ENCODE peak calls at places on chromosomes 5 and 9, in four cellular contexts. Z is HepG2, T is K562, C is endothelial cell of umbilical vein. V is an unnamed sample.

GRCh38 chr5:30968971-30969370 is 224.5 kb upstream of the CDH6 start:
- DNase-seq in T (no peak), C (no peak), Z (no peak), V (no peak)

GRCh38 chr5:112995764-112996618 is 19.4 kb downstream of the DCP2 start:
- DNase-seq in C (peak; percentile 78), Z (peak; percentile 50), T (peak; percentile 49), V (no peak)

GRCh38 chr9:136231478-136232297 is 13.9 kb downstream of the QSOX2 start:
- DNase-seq in T (peak; percentile 62), Z (no peak), C (no peak), V (no peak)

GRCh38 chr5:78331523-78332080 is 28.8 kb upstream of the SCAMP1 start:
- DNase-seq in Z (peak; percentile 51), T (no peak), C (no peak), V (no peak)

GRCh38 chr9:21316860-21317259 is 11.7 kb upstream of the IFNA5 start:
- DNase-seq in C (no peak), Z (peak; percentile 4), T (no peak), V (no peak)

GRCh38 chr9:127397722-127398647 is 1.0 kb downstream of the SLC2A8 start:
- DNase-seq in C (peak; percentile 68), Z (peak; percentile 36), T (peak; percentile 47), V (no peak)

GRCh38 chr9:75167281-75167680 is 79.0 kb downstream of the OSTF1 start:
- DNase-seq in T (no peak), Z (no peak), C (peak; percentile 69), V (no peak)

GRCh38 chr9:30758726-30759446 is 1625.6 kb upstream of the ACO1 start:
- DNase-seq in T (no peak), Z (no peak), C (no peak), V (no peak)

GRCh38 chr9:117734523-117735314 is 30.5 kb downstream of the TLR4 start:
- DNase-seq in Z (no peak), T (no peak), C (no peak), V (no peak)

GRCh38 chr9:125785187-125785840 is 38.1 kb downstream of the PBX3 start:
- DNase-seq in C (peak; percentile 77), T (no peak), Z (peak; percentile 17), V (no peak)

GRCh38 chr5:81234299-81234698 is 1.2 kb downstream of the CKMT2 start:
- DNase-seq in Z (no peak), C (no peak), T (no peak), V (no peak)

GRCh38 chr9:107237873-107238272 is 45.2 kb upstream of the RAD23B start:
- DNase-seq in T (no peak), C (no peak), Z (no peak), V (no peak)

GRCh38 chr9:135183538-135184153 is 96.2 kb downstream of the OLFM1 start:
- DNase-seq in T (no peak), C (no peak), Z (no peak), V (no peak)

GRCh38 chr9:88531920-88532319 is 3.1 kb upstream of the NXNL2 start:
- DNase-seq in Z (no peak), T (no peak), C (peak; percentile 7), V (no peak)

GRCh38 chr9:131012023-131012334 is 3.0 kb downstream of the LAMC3 start:
- DNase-seq in C (no peak), T (no peak), Z (peak; percentile 54), V (no peak)

GRCh38 chr5:30607301-30607700 is 586.2 kb upstream of the CDH6 start:
- DNase-seq in Z (peak; percentile 45), C (no peak), T (no peak), V (no peak)

GRCh38 chr5:92552206-92553160 is 1028.5 kb downstream of the NR2F1-AS1 start:
- DNase-seq in Z (peak; percentile 57), C (peak; percentile 82), T (no peak), V (no peak)

GRCh38 chr5:134438641-134439621 is 27.2 kb upstream of the CDKN2AIPNL start:
- DNase-seq in C (no peak), Z (peak; percentile 26), T (no peak), V (no peak)

GRCh38 chr9:89754223-89754622 is 149.4 kb downstream of the GADD45G start:
- DNase-seq in Z (no peak), C (no peak), T (no peak), V (no peak)

GRCh38 chr5:59832577-59833301 is 60.8 kb downstream of the PDE4D start:
- DNase-seq in Z (no peak), C (no peak), T (no peak), V (no peak)

GRCh38 chr9:7315746-7316457 is 483.7 kb downstream of the DMAC1 start:
- DNase-seq in C (no peak), T (no peak), Z (no peak), V (no peak)

GRCh38 chr9:37034320-37034937 is 361 bp upstream of the PAX5 start:
- DNase-seq in T (no peak), Z (no peak), C (no peak), V (no peak)

GRCh38 chr5:143051244-143052058 is 281.3 kb downstream of the ARHGAP26 start:
- DNase-seq in T (no peak), C (no peak), Z (peak; percentile 78), V (no peak)

GRCh38 chr5:135139397-135140134 is 105.5 kb upstream of the PITX1 start:
- DNase-seq in C (no peak), T (peak; percentile 62), Z (peak; percentile 45), V (no peak)

GRCh38 chr5:39064450-39064849 is 9.7 kb downstream of the RICTOR start:
- DNase-seq in C (no peak), T (no peak), Z (no peak), V (no peak)

GRCh38 chr5:68656936-68657857 is 436.6 kb upstream of the SLC30A5 start:
- DNase-seq in C (no peak), Z (no peak), T (no peak), V (no peak)

GRCh38 chr9:124452326-124452725 is 2.1 kb downstream of the ADGRD2 start:
- DNase-seq in Z (no peak), C (no peak), T (peak; percentile 33), V (no peak)

GRCh38 chr5:40390286-40391253 is 289.1 kb upstream of the PTGER4 start:
- DNase-seq in Z (no peak), C (no peak), T (no peak), V (no peak)
- H2AFZ ChIP-seq in Z (no peak overlapping the region), C (no peak overlapping the region), T (no peak overlapping the region), V (no peak overlapping the region)

DNA sequence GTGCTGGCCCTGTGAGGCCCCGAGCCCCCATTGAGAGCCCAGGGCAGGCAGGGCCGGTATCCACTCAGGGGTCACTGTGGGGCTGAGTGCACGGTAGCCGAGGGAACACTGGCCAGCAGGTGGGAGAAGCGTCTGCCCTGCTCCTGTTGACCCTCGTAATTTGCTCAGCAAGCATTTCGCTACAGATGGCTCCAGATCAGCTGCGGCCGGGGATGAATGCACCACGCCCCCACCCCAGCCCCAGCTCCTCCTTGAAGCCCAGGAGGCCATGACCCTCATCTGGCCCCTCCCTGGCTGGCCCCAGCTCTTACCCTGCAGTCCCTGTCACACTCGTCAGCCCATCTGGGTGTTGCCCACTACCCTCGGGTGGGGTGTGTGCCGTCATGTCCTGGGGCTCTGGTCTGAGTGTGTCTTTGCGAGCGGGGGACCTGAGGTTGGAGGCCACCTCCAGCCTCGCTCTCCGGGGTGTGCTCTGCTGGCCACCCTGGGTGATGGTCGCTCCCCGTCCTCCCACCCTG is 6.1 kb upstream of the NRARP start:
- DNase-seq in C (no peak), T (peak; percentile 72), Z (no peak), V (no peak)
- TF ChIP-seq MYC in C (no peak), T (no peak), Z (no peak), V (no peak)

GRCh38 chr5:4206127-4206526 is 610.5 kb downstream of the IRX1 start:
- DNase-seq in C (no peak), Z (no peak), T (no peak), V (no peak)
- H2AFZ ChIP-seq in C (no peak overlapping the region), Z (no peak overlapping the region), T (no peak overlapping the region), V (no peak overlapping the region)

DNA sequence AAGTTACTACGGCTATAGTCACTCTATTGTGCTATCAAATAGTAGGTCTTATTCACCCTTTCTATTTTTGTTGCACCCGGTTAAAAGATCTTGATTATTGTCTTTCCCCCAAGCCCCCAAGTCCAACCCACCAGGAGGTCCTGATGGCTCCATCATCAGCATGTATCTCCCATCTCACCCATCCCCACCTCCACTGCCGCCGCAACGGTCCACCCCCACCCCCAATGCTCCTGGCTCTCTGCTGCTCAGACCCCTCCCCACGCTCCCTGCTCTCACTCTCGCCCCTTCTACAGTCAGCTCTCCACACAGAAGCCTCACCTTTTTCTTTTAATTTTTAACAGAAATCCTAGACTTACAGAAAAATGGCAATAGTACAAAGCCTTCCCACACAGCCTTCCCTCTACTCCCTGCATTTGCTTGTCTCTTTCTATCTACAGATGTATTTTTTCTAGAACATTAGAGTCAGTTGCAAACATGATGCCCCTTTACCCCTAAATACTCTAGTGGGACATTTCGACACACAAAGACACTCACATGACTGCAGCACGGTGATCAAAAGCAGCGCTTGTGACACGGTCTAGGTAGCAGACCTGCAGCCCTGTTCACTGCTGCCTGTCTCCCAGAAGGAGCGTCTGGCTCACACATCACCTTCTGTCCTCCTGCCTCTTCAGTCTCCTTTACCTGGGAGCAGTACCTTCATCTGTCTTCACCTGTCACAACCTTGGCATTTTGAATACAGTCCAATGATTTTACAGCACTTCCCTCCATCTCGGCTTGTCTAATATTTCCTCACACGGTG is 51.7 kb upstream of the SH3PXD2B start:
- DNase-seq in C (no peak), T (no peak), Z (no peak), V (no peak)
- TF ChIP-seq MYC in C (no peak), T (no peak), Z (no peak), V (no peak)

GRCh38 chr5:34504967-34505366 is 151.2 kb upstream of the RAI14 start:
- DNase-seq in Z (no peak), T (no peak), C (no peak), V (no peak)
- H2AFZ ChIP-seq in Z (no peak overlapping the region), T (no peak overlapping the region), C (no peak overlapping the region), V (no peak overlapping the region)

V was measured in GM12878.